ENCODE peak calls at places on chromosomes 2 and 18, in seven cellular contexts. B, C, G, E, R, X and W are unnamed samples.

GRCh38 chr2:43220229-43220981 is 6.0 kb downstream of the ZFP36L2 start:
- ATAC-seq in B (peak), C (no peak), G (no peak), E (no peak), R (no peak), X (peak), W (no peak)

GRCh38 chr2:43051316-43051715 is 175.1 kb downstream of the ZFP36L2 start:
- ATAC-seq in B (no peak), C (no peak), G (no peak), E (no peak), R (peak), X (peak), W (no peak)

GRCh38 chr2:20738789-20739188 is 71.8 kb downstream of the GDF7 start:
- ATAC-seq in B (no peak), C (no peak), G (no peak), E (no peak), R (peak), X (no peak), W (no peak)

GRCh38 chr2:100771125-100771524 is 48.8 kb upstream of the NPAS2 start:
- ATAC-seq in B (no peak), C (no peak), G (no peak), E (no peak), R (no peak), X (no peak), W (no peak)

GRCh38 chr18:77106331-77106730 is 26.3 kb downstream of the MBP start:
- ATAC-seq in B (no peak), C (no peak), G (no peak), E (no peak), R (no peak), X (no peak), W (no peak)

GRCh38 chr2:236706288-236706687 is 136.7 kb downstream of the ACKR3 start:
- ATAC-seq in B (no peak), C (no peak), G (no peak), E (no peak), R (no peak), X (no peak), W (no peak)

GRCh38 chr18:60162390-60162789 is 210.2 kb downstream of the MC4R start:
- ATAC-seq in B (no peak), C (no peak), G (no peak), E (no peak), R (no peak), X (no peak), W (no peak)

GRCh38 chr18:42069036-42069435 is 114.0 kb downstream of the PIK3C3 start:
- ATAC-seq in B (no peak), C (no peak), G (no peak), E (no peak), R (no peak), X (no peak), W (no peak)

DNA sequence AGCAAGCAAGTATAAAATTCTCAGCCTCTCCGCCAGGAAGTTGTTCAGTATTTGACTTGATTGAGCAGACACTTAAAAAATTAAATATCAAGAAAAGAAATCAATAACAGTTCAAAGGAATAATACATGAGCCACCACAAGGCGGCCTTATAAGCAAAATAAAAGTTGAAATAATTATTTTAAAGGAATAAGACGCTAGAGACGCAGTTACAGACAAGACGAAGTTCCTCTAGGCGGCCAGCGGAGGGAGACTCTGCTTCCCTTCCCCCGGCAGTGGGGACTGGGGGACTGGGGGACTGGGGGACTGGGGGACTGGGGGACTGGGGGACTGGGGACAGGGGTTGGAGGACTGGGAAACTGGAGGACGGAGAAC is 524 bp downstream of the CCDC178 start:
- ATAC-seq in B (peak), C (peak), G (no peak), E (peak), R (peak), X (peak), W (peak)
- H3K4me3 ChIP-seq in B (peak), C (peak), G (peak), E (peak), R (peak), X (peak), W (peak)

DNA sequence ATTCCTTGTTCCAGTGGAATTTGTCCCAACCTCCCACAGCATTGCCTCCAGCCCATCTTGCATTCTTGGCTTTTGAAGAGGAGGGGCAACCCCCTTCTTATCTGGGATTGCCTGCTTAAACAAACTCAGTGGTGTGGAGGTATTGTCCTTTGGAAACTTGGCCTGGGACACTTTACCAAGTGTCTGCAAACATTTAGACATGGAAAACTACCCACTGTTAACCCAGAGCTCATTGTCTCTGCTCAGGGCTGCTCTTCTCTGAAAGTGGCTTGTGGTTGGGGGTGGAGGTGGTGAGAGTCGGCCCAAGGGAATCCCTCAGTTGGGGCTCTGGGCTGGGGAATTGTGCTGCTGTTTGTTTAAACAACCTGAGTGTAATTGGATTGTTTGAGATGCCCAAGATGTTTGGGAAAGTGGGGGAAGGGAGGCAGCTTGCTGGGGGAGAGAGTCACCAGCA is 178.3 kb upstream of the GATA6 start:
- ATAC-seq in B (peak), C (peak), G (no peak), E (peak), R (no peak), X (peak), W (no peak)
- TF ChIP-seq POLR2A in B (no peak), C (no peak), G (no peak), E (no peak), R (no peak), X (no peak), W (no peak)

DNA sequence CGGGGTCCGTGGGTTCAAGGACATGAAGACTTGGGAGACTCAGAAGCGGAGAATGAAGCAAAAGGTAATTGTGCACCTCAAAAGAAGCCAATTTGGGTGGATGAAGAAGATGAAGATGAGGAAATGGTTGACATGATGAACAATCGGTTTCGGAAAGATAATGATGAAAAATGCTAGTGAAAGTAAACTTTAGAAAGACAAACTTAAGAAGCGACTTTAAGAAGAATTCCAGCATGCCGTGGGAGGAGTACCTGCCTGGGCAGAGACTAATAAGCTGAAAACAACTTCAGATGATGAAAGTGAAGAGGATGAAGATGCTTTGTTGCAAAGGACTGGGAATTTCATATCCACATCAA is 43.5 kb downstream of the PSTPIP2 start:
- ATAC-seq in B (no peak), C (no peak), G (no peak), E (no peak), R (no peak), X (no peak), W (no peak)
- H3K4me3 ChIP-seq in B (peak), C (peak), G (peak), E (peak), R (peak), X (peak), W (peak)

GRCh38 chr18:23105030-23105429 is 30.3 kb upstream of the CABLES1 start:
- ATAC-seq in B (no peak), C (no peak), G (no peak), E (no peak), R (no peak), X (no peak), W (no peak)
- TF ChIP-seq POLR2A in B (no peak), C (no peak), G (no peak), E (no peak), R (no peak), X (no peak), W (no peak)

GRCh38 chr2:55864351-55865084 is 59.1 kb downstream of the EFEMP1 start:
- ATAC-seq in B (no peak), C (no peak), G (no peak), E (no peak), R (no peak), X (no peak), W (no peak)

GRCh38 chr2:55862269-55862668 is 61.3 kb downstream of the EFEMP1 start:
- ATAC-seq in B (no peak), C (peak), G (peak), E (peak), R (peak), X (peak), W (peak)

GRCh38 chr2:55862673-55863390 is 60.8 kb downstream of the EFEMP1 start:
- ATAC-seq in B (no peak), C (peak), G (peak), E (peak), R (peak), X (peak), W (peak)

GRCh38 chr2:55859875-55860274 is 63.7 kb downstream of the EFEMP1 start:
- ATAC-seq in B (no peak), C (no peak), G (no peak), E (no peak), R (no peak), X (no peak), W (no peak)

GRCh38 chr2:55861733-55862132 is 61.8 kb downstream of the EFEMP1 start:
- ATAC-seq in B (no peak), C (no peak), G (no peak), E (no peak), R (no peak), X (peak), W (peak)
- H3K4me3 ChIP-seq in B (no peak), C (no peak), G (no peak), E (no peak), R (no peak), X (no peak), W (no peak)